ENCODE peak calls at places on chromosomes 11 and 22, in five cellular contexts. F, L, K, J and R are unnamed samples.

GRCh38 chr22:40958329-40958728 is 7.2 kb downstream of the RBX1 start:
- DNase-seq in F (no peak), L (no peak), K (no peak), J (no peak), R (no peak)

GRCh38 chr22:20787746-20788626 is 14.1 kb downstream of the SERPIND1 start:
- DNase-seq in F (no peak), L (no peak), K (no peak), J (no peak), R (no peak)

GRCh38 chr11:84648413-84648812 is 978.7 kb downstream of the DLG2 start:
- DNase-seq in F (no peak), L (no peak), K (no peak), J (no peak), R (no peak)

GRCh38 chr11:102534261-102534872 is 3.8 kb upstream of the MMP7 start:
- DNase-seq in F (no peak), L (no peak), K (no peak), J (no peak), R (no peak)

GRCh38 chr11:102622258-102622657 is 2.9 kb downstream of the MMP20 start:
- DNase-seq in F (no peak), L (no peak), K (no peak), J (no peak), R (no peak)

GRCh38 chr22:27302501-27302900 is 499.1 kb downstream of the MN1 start:
- DNase-seq in F (no peak), L (no peak), K (no peak), J (no peak), R (no peak)

GRCh38 chr11:59145534-59145933 is 2.9 kb downstream of the FAM111A start:
- DNase-seq in F (no peak), L (no peak), K (no peak), J (no peak), R (no peak)

GRCh38 chr11:12170984-12171383 is 60.6 kb downstream of the MICAL2 start:
- DNase-seq in F (no peak), L (peak; percentile 62), K (no peak), J (no peak), R (no peak)

GRCh38 chr22:26756675-26757293 is 99.4 kb downstream of the MIAT start:
- DNase-seq in F (no peak), L (peak; percentile 55), K (peak; percentile 42), J (peak; percentile 63), R (peak; percentile 73)

GRCh38 chr22:19912236-19912999 is 29.2 kb upstream of the COMT start:
- DNase-seq in F (no peak), L (no peak), K (no peak), J (no peak), R (no peak)

GRCh38 chr11:86558219-86558618 is 114.2 kb downstream of the ME3 start:
- DNase-seq in F (no peak), L (no peak), K (no peak), J (no peak), R (no peak)

GRCh38 chr11:47179655-47179991 is 2.9 kb upstream of the ARFGAP2 start:
- DNase-seq in F (no peak), L (no peak), K (peak; percentile 26), J (peak; percentile 42), R (peak; percentile 66)

GRCh38 chr11:130729678-130730300 is 186.5 kb downstream of the SNX19 start:
- DNase-seq in F (no peak), L (no peak), K (no peak), J (no peak), R (no peak)

GRCh38 chr22:39092111-39092867 is 4.8 kb upstream of the APOBEC3H start:
- DNase-seq in F (no peak), L (no peak), K (no peak), J (peak; percentile 50), R (no peak)

GRCh38 chr22:36129985-36130384 is 30.6 kb downstream of the APOL3 start:
- DNase-seq in F (no peak), L (no peak), K (no peak), J (no peak), R (no peak)

GRCh38 chr22:21098099-21098671 is 52.4 kb downstream of the LRRC74B start:
- DNase-seq in F (peak; percentile 26), L (no peak), K (no peak), J (no peak), R (no peak)

GRCh38 chr22:28909375-28909774 is 26.0 kb downstream of the ZNRF3 start:
- DNase-seq in F (no peak), L (no peak), K (no peak), J (peak; percentile 80), R (peak; percentile 40)

GRCh38 chr11:104946907-104947306 is 21.5 kb downstream of the CASP4 start:
- DNase-seq in F (no peak), L (no peak), K (peak; percentile 48), J (no peak), R (peak; percentile 13)

GRCh38 chr22:38935023-38935422 is 22.4 kb upstream of the APOBEC3A start:
- DNase-seq in F (peak; percentile 89), L (peak; percentile 83), K (no peak), J (no peak), R (peak; percentile 97)